ENCODE peak calls at places on chromosomes 13 and 19, in seven cellular contexts. A is neural progenitor cell, I is heart right ventricle, J is cardiac muscle cell, S is lower leg skin, G is ascending aorta, Q is psoas muscle. E is an unnamed sample.

GRCh38 chr19:16612631-16613030 is 15.4 kb downstream of the MED26 start:
- DNase-seq in A (no peak), I (no peak), J (no peak), S (no peak), G (no peak), Q (peak; percentile 2), E (no peak)

GRCh38 chr19:47110521-47111080 is 3.0 kb downstream of the ZC3H4 start:
- DNase-seq in A (peak; percentile 38), I (no peak), J (no peak), S (no peak), G (no peak), Q (peak; percentile 50), E (no peak)

GRCh38 chr13:23966691-23967615 is 69.7 kb upstream of the C1QTNF9B start:
- DNase-seq in A (no peak), I (no peak), J (no peak), S (no peak), G (no peak), Q (no peak), E (no peak)

GRCh38 chr19:42242071-42242511 is 311 bp downstream of the GSK3A start:
- DNase-seq in A (no peak), I (no peak), J (no peak), S (peak; percentile 22), G (no peak), Q (no peak), E (no peak)

GRCh38 chr13:66216723-66217122 is 1013.4 kb downstream of the PCDH9 start:
- DNase-seq in A (no peak), I (no peak), J (no peak), S (no peak), G (no peak), Q (no peak), E (no peak)

GRCh38 chr13:108961542-108962125 is 332.2 kb downstream of the MYO16 start:
- DNase-seq in A (peak; percentile 74), I (no peak), J (peak; percentile 70), S (no peak), G (no peak), Q (no peak), E (no peak)

GRCh38 chr19:57812201-57812600 is 2.5 kb downstream of the ZNF552 start:
- DNase-seq in A (no peak), I (no peak), J (no peak), S (no peak), G (no peak), Q (no peak), E (no peak)

GRCh38 chr19:46953955-46954501 is 65.6 kb upstream of the NPAS1 start:
- DNase-seq in A (no peak), I (no peak), J (no peak), S (no peak), G (no peak), Q (no peak), E (no peak)

GRCh38 chr19:37217533-37217854 is 520 bp upstream of the ZNF383 start:
- DNase-seq in A (no peak), I (no peak), J (no peak), S (no peak), G (no peak), Q (no peak), E (no peak)

GRCh38 chr19:43595605-43595998 is 332 bp downstream of the IRGQ start:
- DNase-seq in A (peak; percentile 33), I (no peak), J (no peak), S (no peak), G (no peak), Q (no peak), E (no peak)

GRCh38 chr13:52695856-52696255 is 43.2 kb downstream of the SUGT1 start:
- DNase-seq in A (no peak), I (no peak), J (no peak), S (no peak), G (no peak), Q (no peak), E (no peak)

GRCh38 chr13:113558461-113558860 is 26.1 kb upstream of the TFDP1 start:
- DNase-seq in A (no peak), I (no peak), J (no peak), S (no peak), G (peak; percentile 42), Q (no peak), E (peak; percentile 34)

GRCh38 chr19:36577271-36577996 is 4.3 kb upstream of the ZNF529 start:
- DNase-seq in A (no peak), I (no peak), J (no peak), S (no peak), G (no peak), Q (no peak), E (no peak)

GRCh38 chr19:42069619-42070293 is at the start of gene GRIK5:
- DNase-seq in A (peak; percentile 65), I (no peak), J (peak; percentile 54), S (no peak), G (peak; percentile 66), Q (no peak), E (no peak)

GRCh38 chr19:12952488-12953455 is 4.3 kb downstream of the GADD45GIP1 start:
- DNase-seq in A (no peak), I (peak; percentile 35), J (no peak), S (no peak), G (peak; percentile 85), Q (no peak), E (no peak)

GRCh38 chr19:15532779-15533521 is 24.6 kb downstream of the CYP4F22 start:
- DNase-seq in A (no peak), I (no peak), J (no peak), S (no peak), G (no peak), Q (no peak), E (no peak)

GRCh38 chr13:113119166-113119821 is 3.3 kb upstream of the F10 start:
- DNase-seq in A (no peak), I (no peak), J (no peak), S (no peak), G (peak; percentile 44), Q (no peak), E (peak; percentile 57)

GRCh38 chr13:28545583-28546333 is 50.8 kb upstream of the FLT1 start:
- DNase-seq in A (no peak), I (no peak), J (no peak), S (no peak), G (no peak), Q (no peak), E (no peak)

GRCh38 chr13:30608364-30608763 is 9.4 kb upstream of the USPL1 start:
- DNase-seq in A (no peak), I (peak; percentile 29), J (no peak), S (no peak), G (no peak), Q (no peak), E (no peak)

GRCh38 chr19:17519967-17520366 is 8.5 kb downstream of the PGLS start:
- DNase-seq in A (no peak), I (no peak), J (no peak), S (no peak), G (no peak), Q (no peak), E (no peak)

GRCh38 chr19:10412257-10412977 is 7.9 kb upstream of the PDE4A start:
- DNase-seq in A (no peak), I (no peak), J (no peak), S (no peak), G (no peak), Q (no peak), E (no peak)

GRCh38 chr13:20856650-20857049 is 45.9 kb downstream of the XPO4 start:
- DNase-seq in A (no peak), I (no peak), J (no peak), S (no peak), G (no peak), Q (no peak), E (no peak)

DNA sequence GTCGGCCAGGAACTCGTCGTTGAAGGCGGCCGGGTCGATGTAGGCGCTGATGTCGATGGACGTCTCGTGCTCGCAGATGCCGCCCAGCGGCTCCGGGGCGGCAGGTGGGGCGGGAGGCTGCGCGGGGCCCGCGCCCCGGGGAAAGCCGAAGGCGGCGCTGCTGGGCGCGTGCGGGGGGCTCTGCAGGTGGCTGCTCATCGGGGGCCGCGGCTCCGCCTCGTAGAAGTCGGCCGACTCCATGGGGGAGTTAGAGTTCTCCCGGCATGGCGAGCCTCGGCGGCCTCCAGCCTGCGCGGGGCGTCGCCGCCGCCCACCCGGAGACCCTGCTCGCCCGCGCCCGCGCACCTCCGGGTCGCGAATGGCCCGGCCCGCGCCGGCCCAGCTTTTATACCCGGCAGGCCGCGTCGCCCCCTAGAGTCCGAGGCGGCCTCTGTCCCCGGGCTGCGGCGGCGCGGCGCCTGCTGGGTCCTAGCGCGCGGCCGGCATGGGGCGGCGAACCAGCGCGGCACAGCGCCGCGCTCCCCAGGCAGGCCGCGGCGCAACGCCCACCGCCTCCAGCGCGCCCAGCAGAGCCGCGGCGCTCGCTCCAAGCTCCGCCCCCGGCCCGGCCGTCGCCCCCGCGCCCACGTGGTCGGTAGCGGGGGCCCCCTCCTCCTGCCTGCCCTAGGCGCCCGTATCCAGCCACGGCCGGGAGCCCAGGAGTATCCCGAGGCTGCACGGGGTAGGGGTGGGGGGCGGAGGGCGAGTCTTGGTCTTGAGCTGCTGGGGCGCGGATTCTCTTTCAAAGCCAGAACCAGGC is at the start of gene CEBPA:
- DNase-seq in A (peak; percentile 96), I (peak; percentile 69), J (peak; percentile 95), S (no peak), G (peak; percentile 83), Q (peak; percentile 93), E (peak; percentile 90)
- TF ChIP-seq CTCF in A (peak; percentile 60), I (peak; percentile 40), J (no peak), S (no peak), G (peak; percentile 78), Q (peak; percentile 60), E (peak; percentile 60)

GRCh38 chr19:20558571-20558970 is 7.0 kb downstream of the ZNF737 start:
- DNase-seq in A (no peak), I (no peak), J (no peak), S (no peak), G (no peak), Q (no peak), E (no peak)

GRCh38 chr19:20558011-20558410 is 7.6 kb downstream of the ZNF737 start:
- DNase-seq in A (no peak), I (peak; percentile 7), J (no peak), S (no peak), G (no peak), Q (no peak), E (no peak)
- TF ChIP-seq CTCF in A (peak; percentile 28), I (no peak), J (no peak), S (no peak), G (no peak), Q (no peak), E (no peak)

GRCh38 chr19:4206818-4207484 is 22.4 kb upstream of the EBI3 start:
- DNase-seq in A (no peak), I (no peak), J (no peak), S (no peak), G (no peak), Q (no peak), E (no peak)
- TF ChIP-seq CTCF in A (peak; percentile 21), I (no peak), J (peak; percentile 26), S (no peak), G (no peak), Q (no peak), E (peak; percentile 44)

DNA sequence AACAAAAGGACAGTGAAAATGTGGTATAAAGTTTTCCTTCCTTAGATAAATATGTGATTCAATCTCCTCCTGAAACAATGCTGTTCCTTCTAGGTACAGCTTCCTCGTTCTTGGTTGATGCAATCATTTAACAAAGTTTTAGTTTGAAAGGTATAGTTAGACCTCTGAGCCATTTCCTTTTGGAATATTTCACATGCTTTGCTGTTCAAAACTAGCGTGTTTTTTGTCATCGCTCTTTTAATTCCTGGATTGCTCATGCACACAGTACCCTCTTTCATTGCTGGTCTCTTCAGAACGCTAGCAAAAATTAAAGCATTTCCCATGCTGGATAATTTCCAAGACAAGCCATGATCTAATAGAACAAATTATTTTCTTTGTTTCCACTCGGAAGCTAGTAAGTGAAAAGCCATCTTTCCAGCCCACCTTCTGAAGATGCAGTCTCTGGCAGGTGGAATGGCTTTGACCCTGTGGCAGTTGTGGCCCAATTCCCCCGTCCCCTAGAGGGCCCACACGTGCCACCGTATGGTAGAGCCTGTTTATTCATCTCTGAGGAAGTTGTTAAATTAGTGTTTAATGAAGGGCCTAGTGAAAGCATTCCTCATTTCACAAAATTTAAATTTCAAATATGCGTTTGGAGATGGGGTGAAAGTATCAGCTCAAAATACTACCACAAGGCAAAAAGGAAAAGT is 1040.6 kb upstream of the SLC10A2 start:
- DNase-seq in A (no peak), I (no peak), J (no peak), S (no peak), G (no peak), Q (no peak), E (no peak)
- TF ChIP-seq CTCF in A (peak; percentile 9), I (no peak), J (peak; percentile 8), S (no peak), G (no peak), Q (no peak), E (no peak)

E was measured in osteocyte.